ENCODE peak calls at places on chromosomes 3 and 15, in ten cellular contexts. One of them, this sample, is unnamed.

GRCh38 chr3:48990636-48991421 is 788 bp downstream of the P4HTM start:
- DNase-seq in T-helper 2 cell treated with Interferon-gamma antibody and Interleukin-4, amounts not matched to agents 5 μg/mL and 100 μg/mL, for 36 hours: peak
- DNase-seq in EL: peak
- DNase-seq in NB4: no peak
- DNase-seq in IMR-90: no peak
- DNase-seq in EH: peak
- DNase-seq in psoas muscle: no peak
- DNase-seq in Panc1: no peak
- DNase-seq in esophagus squamous epithelium: no peak
- DNase-seq in RWPE1: no peak
- DNase-seq in this sample: peak

GRCh38 chr3:1172642-1173041 is 79.8 kb downstream of the CNTN6 start:
- DNase-seq in T-helper 2 cell treated with Interferon-gamma antibody and Interleukin-4, amounts not matched to agents 5 μg/mL and 100 μg/mL, for 36 hours: no peak
- DNase-seq in EH: no peak
- DNase-seq in IMR-90: no peak
- DNase-seq in esophagus squamous epithelium: no peak
- DNase-seq in NB4: no peak
- DNase-seq in psoas muscle: no peak
- DNase-seq in Panc1: no peak
- DNase-seq in RWPE1: no peak
- DNase-seq in EL: no peak
- DNase-seq in this sample: no peak

GRCh38 chr3:185215873-185216586 is 37.8 kb downstream of the EHHADH start:
- DNase-seq in esophagus squamous epithelium: no peak
- DNase-seq in RWPE1: peak
- DNase-seq in EL: no peak
- DNase-seq in EH: peak
- DNase-seq in psoas muscle: no peak
- DNase-seq in T-helper 2 cell treated with Interferon-gamma antibody and Interleukin-4, amounts not matched to agents 5 μg/mL and 100 μg/mL, for 36 hours: no peak
- DNase-seq in NB4: peak
- DNase-seq in Panc1: peak
- DNase-seq in IMR-90: peak
- DNase-seq in this sample: peak

GRCh38 chr3:123143669-123144411 is 57.9 kb upstream of the SEC22A start:
- DNase-seq in NB4: no peak
- DNase-seq in esophagus squamous epithelium: no peak
- DNase-seq in Panc1: no peak
- DNase-seq in psoas muscle: no peak
- DNase-seq in T-helper 2 cell treated with Interferon-gamma antibody and Interleukin-4, amounts not matched to agents 5 μg/mL and 100 μg/mL, for 36 hours: no peak
- DNase-seq in EL: peak
- DNase-seq in IMR-90: peak
- DNase-seq in RWPE1: no peak
- DNase-seq in EH: peak
- DNase-seq in this sample: no peak

GRCh38 chr3:128584412-128585020 is 66.1 kb downstream of the RPN1 start:
- DNase-seq in NB4: peak
- DNase-seq in EL: peak
- DNase-seq in EH: peak
- DNase-seq in T-helper 2 cell treated with Interferon-gamma antibody and Interleukin-4, amounts not matched to agents 5 μg/mL and 100 μg/mL, for 36 hours: peak
- DNase-seq in Panc1: no peak
- DNase-seq in esophagus squamous epithelium: no peak
- DNase-seq in psoas muscle: peak
- DNase-seq in IMR-90: peak
- DNase-seq in RWPE1: peak
- DNase-seq in this sample: peak

GRCh38 chr3:136632625-136633081 is 119.5 kb downstream of the STAG1 start:
- DNase-seq in T-helper 2 cell treated with Interferon-gamma antibody and Interleukin-4, amounts not matched to agents 5 μg/mL and 100 μg/mL, for 36 hours: no peak
- DNase-seq in EL: peak
- DNase-seq in IMR-90: peak
- DNase-seq in psoas muscle: no peak
- DNase-seq in esophagus squamous epithelium: no peak
- DNase-seq in Panc1: no peak
- DNase-seq in NB4: no peak
- DNase-seq in EH: peak
- DNase-seq in RWPE1: no peak
- DNase-seq in this sample: no peak

GRCh38 chr15:30872341-30872748 is 31.4 kb upstream of the FAN1 start:
- DNase-seq in esophagus squamous epithelium: no peak
- DNase-seq in IMR-90: peak
- DNase-seq in RWPE1: no peak
- DNase-seq in NB4: no peak
- DNase-seq in EL: no peak
- DNase-seq in Panc1: no peak
- DNase-seq in psoas muscle: no peak
- DNase-seq in T-helper 2 cell treated with Interferon-gamma antibody and Interleukin-4, amounts not matched to agents 5 μg/mL and 100 μg/mL, for 36 hours: no peak
- DNase-seq in EH: no peak
- DNase-seq in this sample: no peak

GRCh38 chr15:43518073-43518761 is 809 bp downstream of the MAP1A start:
- DNase-seq in psoas muscle: no peak
- DNase-seq in Panc1: no peak
- DNase-seq in RWPE1: no peak
- DNase-seq in T-helper 2 cell treated with Interferon-gamma antibody and Interleukin-4, amounts not matched to agents 5 μg/mL and 100 μg/mL, for 36 hours: no peak
- DNase-seq in EL: peak
- DNase-seq in IMR-90: peak
- DNase-seq in esophagus squamous epithelium: no peak
- DNase-seq in NB4: peak
- DNase-seq in EH: peak
- DNase-seq in this sample: peak

GRCh38 chr3:127306361-127307112 is 18.7 kb upstream of the PRR20G start:
- DNase-seq in IMR-90: no peak
- DNase-seq in Panc1: no peak
- DNase-seq in RWPE1: no peak
- DNase-seq in NB4: no peak
- DNase-seq in psoas muscle: no peak
- DNase-seq in EL: no peak
- DNase-seq in esophagus squamous epithelium: no peak
- DNase-seq in T-helper 2 cell treated with Interferon-gamma antibody and Interleukin-4, amounts not matched to agents 5 μg/mL and 100 μg/mL, for 36 hours: no peak
- DNase-seq in EH: no peak
- DNase-seq in this sample: no peak